ENCODE peak calls at places on chromosomes 7 and 10, in four cellular contexts. One of them, this sample, is unnamed.

GRCh38 chr7:103921692-103922091 is 67.8 kb downstream of the RELN start:
- DNase-seq in CD8-positive, alpha-beta T cell: no peak
- DNase-seq in activated CD4-positive, CD25-positive, alpha-beta regulatory T cell: no peak
- DNase-seq in ACHN: no peak
- DNase-seq in this sample: no peak

GRCh38 chr7:66213637-66214036 is 8.5 kb downstream of the TPST1 start:
- DNase-seq in ACHN: no peak
- DNase-seq in activated CD4-positive, CD25-positive, alpha-beta regulatory T cell: no peak
- DNase-seq in CD8-positive, alpha-beta T cell: no peak
- DNase-seq in this sample: no peak

GRCh38 chr7:156611393-156612010 is 29.1 kb upstream of the RNF32 start:
- DNase-seq in CD8-positive, alpha-beta T cell: no peak
- DNase-seq in activated CD4-positive, CD25-positive, alpha-beta regulatory T cell: no peak
- DNase-seq in ACHN: no peak
- DNase-seq in this sample: no peak

GRCh38 chr10:60098676-60099601 is 192.6 kb upstream of the CCDC6 start:
- DNase-seq in ACHN: no peak
- DNase-seq in activated CD4-positive, CD25-positive, alpha-beta regulatory T cell: no peak
- DNase-seq in CD8-positive, alpha-beta T cell: no peak
- DNase-seq in this sample: peak

GRCh38 chr10:20957744-20958143 is 60.6 kb upstream of the NEBL start:
- DNase-seq in CD8-positive, alpha-beta T cell: no peak
- DNase-seq in activated CD4-positive, CD25-positive, alpha-beta regulatory T cell: no peak
- DNase-seq in ACHN: no peak
- DNase-seq in this sample: no peak

GRCh38 chr7:50608196-50608906 is 43.1 kb upstream of the DDC start:
- DNase-seq in CD8-positive, alpha-beta T cell: no peak
- DNase-seq in ACHN: no peak
- DNase-seq in activated CD4-positive, CD25-positive, alpha-beta regulatory T cell: no peak
- DNase-seq in this sample: no peak

GRCh38 chr10:95246582-95247051 is 44.2 kb downstream of the PDLIM1 start:
- DNase-seq in activated CD4-positive, CD25-positive, alpha-beta regulatory T cell: peak
- DNase-seq in CD8-positive, alpha-beta T cell: peak
- DNase-seq in ACHN: peak
- DNase-seq in this sample: peak

GRCh38 chr7:70479153-70480021 is 652.6 kb upstream of the GALNT17 start:
- DNase-seq in activated CD4-positive, CD25-positive, alpha-beta regulatory T cell: no peak
- DNase-seq in ACHN: no peak
- DNase-seq in CD8-positive, alpha-beta T cell: no peak
- DNase-seq in this sample: no peak

GRCh38 chr7:116872026-116872425 is 9.6 kb downstream of the CAPZA2 start:
- DNase-seq in ACHN: no peak
- DNase-seq in CD8-positive, alpha-beta T cell: no peak
- DNase-seq in activated CD4-positive, CD25-positive, alpha-beta regulatory T cell: no peak
- DNase-seq in this sample: no peak

GRCh38 chr7:158450476-158451124 is 137.0 kb downstream of the PTPRN2 start:
- DNase-seq in activated CD4-positive, CD25-positive, alpha-beta regulatory T cell: no peak
- DNase-seq in ACHN: no peak
- DNase-seq in CD8-positive, alpha-beta T cell: no peak
- DNase-seq in this sample: no peak

GRCh38 chr7:103524042-103524907 is 78.3 kb upstream of the SLC26A5 start:
- DNase-seq in ACHN: peak
- DNase-seq in CD8-positive, alpha-beta T cell: no peak
- DNase-seq in activated CD4-positive, CD25-positive, alpha-beta regulatory T cell: no peak
- DNase-seq in this sample: peak

GRCh38 chr10:22573820-22574569 is 140.4 kb downstream of the PIP4K2A start:
- DNase-seq in ACHN: peak
- DNase-seq in activated CD4-positive, CD25-positive, alpha-beta regulatory T cell: no peak
- DNase-seq in CD8-positive, alpha-beta T cell: peak
- DNase-seq in this sample: no peak

GRCh38 chr7:150357771-150358427 is 10.7 kb upstream of the REPIN1 start:
- DNase-seq in activated CD4-positive, CD25-positive, alpha-beta regulatory T cell: no peak
- DNase-seq in CD8-positive, alpha-beta T cell: no peak
- DNase-seq in ACHN: no peak
- DNase-seq in this sample: no peak

GRCh38 chr7:98879198-98879988 is 1.1 kb downstream of the TRRAP start:
- DNase-seq in ACHN: peak
- DNase-seq in activated CD4-positive, CD25-positive, alpha-beta regulatory T cell: peak
- DNase-seq in CD8-positive, alpha-beta T cell: peak
- DNase-seq in this sample: no peak

GRCh38 chr7:20408467-20408826 is 77.7 kb downstream of the ITGB8 start:
- DNase-seq in CD8-positive, alpha-beta T cell: no peak
- DNase-seq in activated CD4-positive, CD25-positive, alpha-beta regulatory T cell: no peak
- DNase-seq in ACHN: no peak
- DNase-seq in this sample: no peak

This sample was measured in NCI-H460.